ENCODE peak calls at places on chromosomes 1 and 21, in six cellular contexts. Y, B, V, S, E and M are unnamed samples.

GRCh38 chr1:199859525-199859924 is 168.0 kb upstream of the NR5A2 start:
- DNase-seq in B (no peak), Y (no peak), E (peak), V (peak), S (no peak), M (no peak)

GRCh38 chr1:55046871-55047270 is 7.5 kb downstream of the PCSK9 start:
- DNase-seq in E (no peak), Y (no peak), V (no peak), B (no peak), S (no peak), M (no peak)

GRCh38 chr1:209883341-209883971 is 54.6 kb upstream of the SYT14 start:
- DNase-seq in E (peak), Y (no peak), B (no peak), S (no peak), V (peak), M (peak)

GRCh38 chr1:36238433-36238832 is 14.2 kb downstream of the THRAP3 start:
- DNase-seq in V (no peak), Y (no peak), B (peak), S (no peak), E (peak), M (no peak)

GRCh38 chr1:53047737-53048344 is 14.2 kb upstream of the PODN start:
- DNase-seq in B (no peak), Y (peak), E (peak), V (peak), S (no peak), M (peak)

GRCh38 chr1:212618466-212619210 is 10.1 kb downstream of the ATF3 start:
- DNase-seq in S (no peak), V (no peak), B (no peak), Y (no peak), E (no peak), M (no peak)

GRCh38 chr1:241311056-241311746 is 45.8 kb downstream of the RGS7 start:
- DNase-seq in V (no peak), S (no peak), B (no peak), E (no peak), Y (no peak), M (no peak)

GRCh38 chr1:10210841-10211804 is 753 bp downstream of the KIF1B start:
- DNase-seq in E (peak), S (no peak), B (peak), Y (peak), V (peak), M (peak)

GRCh38 chr1:159012495-159012894 is 2.8 kb downstream of the IFI16 start:
- DNase-seq in S (peak), V (peak), E (peak), B (no peak), Y (no peak), M (no peak)

GRCh38 chr21:36640260-36641244 is 58.4 kb upstream of the SIM2 start:
- DNase-seq in Y (no peak), E (peak), S (no peak), V (no peak), B (peak), M (no peak)

GRCh38 chr21:43692949-43693348 is 26.0 kb upstream of the PDXK start:
- DNase-seq in B (no peak), S (no peak), Y (no peak), V (no peak), E (no peak), M (no peak)

GRCh38 chr1:204885790-204886189 is 15.1 kb downstream of the NFASC start:
- DNase-seq in V (peak), B (no peak), Y (no peak), E (peak), S (no peak), M (peak)

GRCh38 chr1:228082975-228083870 is 715 bp downstream of the ARF1 start:
- DNase-seq in S (no peak), B (peak), Y (peak), V (no peak), E (no peak), M (no peak)

GRCh38 chr1:9475061-9475627 is 64.1 kb upstream of the SLC25A33 start:
- DNase-seq in Y (no peak), E (no peak), S (no peak), V (peak), B (no peak), M (no peak)

GRCh38 chr1:161676958-161677689 is 14.2 kb downstream of the FCGR2B start:
- DNase-seq in V (no peak), E (no peak), Y (no peak), B (no peak), S (no peak), M (no peak)

GRCh38 chr1:175922254-175922881 is 179.0 kb upstream of the TNR start:
- DNase-seq in V (no peak), S (no peak), E (no peak), B (peak), Y (no peak), M (no peak)

GRCh38 chr1:46749921-46750404 is 31.0 kb upstream of the EFCAB14 start:
- DNase-seq in Y (no peak), S (no peak), B (no peak), V (peak), E (no peak), M (no peak)

GRCh38 chr1:103180660-103181059 is 72.3 kb upstream of the COL11A1 start:
- DNase-seq in S (no peak), Y (no peak), E (peak), B (no peak), V (peak), M (peak)

GRCh38 chr1:54998677-54999076 is at the start of gene BSND:
- DNase-seq in S (no peak), B (no peak), Y (no peak), E (no peak), V (no peak), M (no peak)

GRCh38 chr1:220487297-220487820 is 40.6 kb upstream of the MARK1 start:
- DNase-seq in Y (no peak), E (peak), V (peak), S (no peak), B (no peak), M (peak)

GRCh38 chr1:227789042-227789880 is 26.2 kb upstream of the PRSS38 start:
- DNase-seq in V (no peak), E (no peak), Y (no peak), S (no peak), B (peak), M (no peak)

GRCh38 chr1:12658531-12659453 is 14.9 kb downstream of the AADACL4 start:
- DNase-seq in Y (peak), E (peak), S (peak), B (peak), V (peak), M (peak)

DNA sequence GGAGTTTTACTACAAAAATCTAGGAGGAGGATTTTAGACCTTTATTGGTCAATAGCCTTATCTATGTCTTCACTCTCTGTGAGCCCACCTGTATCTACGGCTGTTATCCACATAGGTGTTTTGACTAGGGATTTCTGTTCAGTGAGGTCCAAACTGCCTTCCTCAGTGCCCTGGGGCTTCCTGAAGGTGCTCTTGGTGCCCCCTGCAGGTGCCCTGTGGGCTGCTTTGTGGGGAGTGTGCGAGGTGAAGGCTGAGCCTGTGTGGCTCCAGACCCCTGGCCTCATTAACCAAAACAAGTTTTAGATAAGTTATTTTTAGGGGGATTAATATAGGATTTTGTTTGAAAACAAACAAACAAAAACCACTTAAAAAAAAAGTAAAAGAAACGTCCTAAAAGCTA is 122.5 kb downstream of the KIF26B start:
- DNase-seq in B (peak), E (no peak), V (no peak), S (no peak), Y (peak), M (no peak)
- TF ChIP-seq CTCF in B (peak), E (no peak), V (no peak), S (peak), Y (no peak), M (no peak)

DNA sequence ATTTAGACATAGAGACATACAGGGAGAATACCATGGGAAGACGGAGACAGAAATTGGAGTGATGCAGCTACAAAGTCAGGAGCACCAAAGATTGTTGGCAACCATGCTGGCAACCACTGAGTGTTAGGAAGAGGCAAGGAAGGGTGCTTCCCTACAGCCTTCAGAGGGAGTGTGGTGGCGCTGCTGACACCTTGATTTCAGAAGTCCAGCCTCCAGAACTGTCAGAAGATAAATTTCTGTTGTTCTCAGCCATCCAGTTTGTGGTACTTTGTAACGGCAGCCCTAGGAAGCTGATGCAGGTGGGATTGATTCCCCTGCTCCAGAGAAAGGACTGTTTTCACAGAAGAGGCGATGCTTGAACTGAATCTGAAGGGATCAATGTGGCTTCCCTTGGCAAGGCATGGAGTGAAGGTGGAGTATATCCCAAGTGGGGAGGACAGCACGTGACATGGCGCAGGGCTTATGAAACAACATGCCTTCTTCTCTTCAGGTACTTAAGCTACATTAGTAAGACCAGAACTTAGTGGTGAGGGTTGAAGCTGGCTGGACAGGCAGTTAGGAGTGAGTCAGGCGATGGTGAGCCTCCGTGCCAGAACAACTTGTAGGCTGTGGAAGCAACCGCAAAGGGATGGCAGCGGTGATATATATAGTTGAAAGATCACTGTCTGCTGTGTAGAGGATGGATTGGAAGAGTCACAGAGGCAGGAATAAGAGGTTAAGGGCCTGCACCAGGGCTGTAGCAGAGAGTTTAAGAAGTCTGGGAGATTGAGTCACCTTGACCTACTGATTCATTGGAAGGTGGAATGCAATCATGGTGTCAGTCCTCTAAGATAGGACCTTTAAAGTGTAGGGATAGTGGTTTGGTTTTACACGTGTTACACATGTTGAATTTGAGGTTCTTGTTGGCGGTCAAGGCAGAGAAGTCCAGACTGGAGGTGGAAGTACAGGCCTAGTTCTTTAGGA is 2.1 kb downstream of the LEPR start:
- DNase-seq in B (no peak), Y (no peak), V (peak), E (peak), S (no peak), M (no peak)
- H3K4me3 ChIP-seq in B (peak), Y (peak), V (peak), E (peak), S (no peak), M (peak)

DNA sequence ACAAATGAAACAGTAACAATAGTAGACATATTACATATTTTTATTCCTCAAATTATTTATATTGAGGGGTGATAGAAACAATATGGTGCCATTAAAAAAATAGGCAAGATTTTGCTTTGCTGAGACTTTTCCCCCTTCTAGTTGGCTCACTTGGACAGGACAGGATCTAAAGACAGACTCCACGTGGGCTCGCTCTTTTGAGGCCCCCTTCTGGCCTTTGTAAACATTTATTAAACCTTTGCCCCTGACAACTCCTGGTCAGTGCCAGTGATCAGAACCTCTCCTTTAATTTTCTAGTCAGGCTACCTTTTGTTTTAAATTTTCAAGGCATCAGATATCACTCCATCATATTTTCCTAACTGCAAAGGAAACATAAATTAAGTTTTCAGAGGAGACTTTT is 49.7 kb upstream of the IFI44L start:
- DNase-seq in S (no peak), E (no peak), B (no peak), Y (no peak), V (no peak), M (no peak)
- TF ChIP-seq CTCF in S (no peak), E (no peak), B (peak), Y (no peak), V (no peak), M (peak)

DNA sequence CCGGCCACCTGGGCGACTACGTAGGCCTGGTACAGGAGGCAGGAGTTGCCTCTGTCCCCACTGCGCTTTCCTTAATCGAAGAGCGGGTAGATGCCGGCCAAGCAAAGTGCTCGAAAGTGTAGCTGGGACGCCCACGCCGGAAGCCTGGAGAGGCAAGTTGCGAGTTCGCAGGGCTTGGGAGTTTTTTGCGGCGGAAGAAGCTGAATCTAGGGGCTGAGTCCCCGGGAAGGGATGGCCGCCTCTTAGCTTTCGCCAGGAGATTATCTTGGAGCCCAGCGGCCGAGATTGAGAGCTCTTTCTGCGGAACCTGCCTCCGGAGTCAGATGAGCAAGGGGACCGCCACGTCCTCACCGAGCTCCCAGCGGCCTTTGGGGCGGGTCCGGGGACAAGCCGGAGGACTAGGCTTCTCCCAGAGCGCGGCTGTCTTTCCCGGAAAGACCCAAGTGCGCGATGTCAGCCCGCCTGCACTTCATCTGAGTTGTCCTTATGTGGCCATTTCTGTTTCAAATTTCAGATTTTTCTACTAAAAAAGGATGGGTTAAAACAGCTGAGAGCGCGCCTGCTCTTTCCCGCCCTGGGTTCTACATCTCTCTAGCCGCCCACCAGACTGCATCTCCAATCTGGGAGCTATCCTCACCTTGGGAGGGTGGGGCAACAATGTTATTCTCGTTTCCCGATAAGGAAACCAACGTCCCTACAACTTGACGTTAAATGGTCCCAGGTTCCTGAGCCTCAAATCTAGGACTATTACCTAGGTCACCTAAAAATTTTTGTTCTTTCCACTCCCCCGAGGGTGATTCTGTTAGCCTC is 12.4 kb upstream of the TBX15 start:
- DNase-seq in S (no peak), V (no peak), E (no peak), Y (no peak), B (peak), M (no peak)
- H3K4me3 ChIP-seq in S (no peak), V (no peak), E (peak), Y (peak), B (peak), M (no peak)

GRCh38 chr1:167878372-167879160 is 35.4 kb downstream of the ADCY10 start:
- DNase-seq in B (no peak), Y (no peak), S (no peak), E (no peak), V (no peak), M (no peak)
- TF ChIP-seq CTCF in B (peak), Y (no peak), S (no peak), E (no peak), V (no peak), M (no peak)

GRCh38 chr1:89657886-89658285 is 25.0 kb downstream of the LRRC8C start:
- DNase-seq in Y (no peak), S (peak), V (no peak), B (no peak), E (no peak), M (no peak)
- H3K4me3 ChIP-seq in Y (no peak), S (no peak), V (no peak), B (no peak), E (no peak), M (no peak)

DNA sequence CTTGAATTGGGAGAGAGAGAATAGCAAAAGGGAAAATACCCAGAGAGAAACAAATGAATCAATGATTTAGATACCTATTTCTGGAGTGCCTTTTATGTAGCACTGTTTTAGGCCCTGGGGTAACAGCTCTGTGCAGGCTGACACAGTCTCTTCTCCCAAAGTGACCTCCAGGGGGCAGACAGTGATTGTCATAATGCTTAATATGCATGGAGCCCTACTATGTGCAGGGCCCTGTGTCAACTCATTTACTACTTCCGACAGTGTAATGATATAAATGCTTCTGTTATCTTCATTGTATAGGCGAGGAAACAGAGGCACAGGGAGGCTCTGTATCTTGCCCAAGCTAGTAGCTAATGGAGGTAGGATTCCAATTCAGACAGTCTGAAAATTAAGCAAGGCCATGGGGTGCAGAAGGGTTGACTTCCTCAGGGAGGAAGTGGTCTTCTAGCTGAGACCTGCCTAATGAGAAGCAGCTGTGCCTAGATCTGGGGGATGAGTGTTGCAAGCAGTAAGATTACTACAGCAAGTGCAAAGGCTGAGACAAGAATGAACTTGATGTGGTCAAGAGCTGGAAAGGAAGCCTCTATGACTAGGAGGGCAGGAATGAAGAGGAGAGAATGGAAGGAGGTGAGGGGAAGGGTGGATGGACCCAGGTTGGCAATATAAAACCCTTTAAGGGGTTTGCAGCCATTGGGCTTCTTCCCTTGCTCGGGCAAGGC is 16.2 kb upstream of the SERINC2 start:
- DNase-seq in S (no peak), V (peak), B (no peak), Y (no peak), E (peak), M (peak)
- TF ChIP-seq CTCF in S (peak), V (peak), B (peak), Y (peak), E (peak), M (peak)

GRCh38 chr1:229228522-229228921 is 42.4 kb upstream of the RAB4A start:
- DNase-seq in E (no peak), S (no peak), V (no peak), B (no peak), Y (no peak), M (no peak)

GRCh38 chr1:229229721-229230135 is 41.2 kb upstream of the RAB4A start:
- DNase-seq in S (no peak), V (no peak), B (peak), Y (no peak), E (no peak), M (no peak)

GRCh38 chr1:229230136-229230892 is 40.6 kb upstream of the RAB4A start:
- DNase-seq in Y (no peak), E (no peak), S (no peak), B (peak), V (peak), M (no peak)

GRCh38 chr1:229227298-229227919 is 43.5 kb upstream of the RAB4A start:
- DNase-seq in B (peak), E (no peak), V (peak), Y (peak), S (no peak), M (no peak)

DNA sequence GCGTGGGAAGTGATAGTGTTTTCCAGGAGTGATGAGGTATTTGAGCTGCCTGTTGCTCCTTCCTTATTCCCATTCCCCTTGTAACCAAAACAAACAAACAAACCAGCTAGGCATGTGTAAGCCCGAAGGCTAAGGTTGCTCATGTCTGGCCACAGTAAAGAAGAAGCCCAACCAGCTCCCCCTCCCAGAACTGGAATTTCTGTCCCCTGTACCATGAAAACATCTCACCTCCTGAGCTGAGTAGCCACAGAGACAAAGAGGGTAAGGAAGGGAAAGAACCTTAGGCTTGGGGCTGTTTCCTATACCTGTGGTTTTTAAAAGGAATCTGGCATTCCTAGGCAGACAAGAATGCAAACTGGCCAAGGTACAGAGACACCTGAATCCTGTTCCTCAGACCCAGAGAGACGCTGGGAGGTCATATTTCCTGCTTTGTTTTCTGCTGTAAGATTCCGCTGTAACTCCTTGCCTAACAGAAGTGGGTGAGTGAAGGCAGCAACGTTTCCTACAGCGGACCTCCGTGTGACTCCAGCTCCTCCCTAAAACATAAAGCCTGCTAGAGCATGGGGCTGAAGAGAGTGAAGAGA is 41.7 kb upstream of the RAB4A start:
- DNase-seq in B (peak), V (peak), S (no peak), E (no peak), Y (no peak), M (no peak)
- H3K4me3 ChIP-seq in B (no peak), V (peak), S (no peak), E (no peak), Y (no peak), M (no peak)

GRCh38 chr1:183391863-183392262 is 26.3 kb downstream of the NMNAT2 start:
- DNase-seq in E (no peak), S (no peak), B (no peak), V (no peak), Y (no peak), M (no peak)
- TF ChIP-seq CTCF in E (no peak), S (no peak), B (no peak), V (no peak), Y (no peak), M (no peak)